ENCODE peak calls at places on chromosomes 13 and 19, in four cellular contexts. N, S, U and I are unnamed samples.

GRCh38 chr19:1105217-1105872 is 1.6 kb downstream of the GPX4 start:
- DNase-seq in N (no peak), S (no peak), U (no peak), I (no peak)

GRCh38 chr19:55254625-55254977 is 4.2 kb downstream of the PPP6R1 start:
- DNase-seq in N (no peak), S (no peak), U (no peak), I (no peak)

GRCh38 chr13:42039457-42039945 is 8.9 kb upstream of the DGKH start:
- DNase-seq in N (no peak), S (no peak), U (no peak), I (peak; percentile 66)

GRCh38 chr13:66212511-66212910 is 1017.6 kb downstream of the PCDH9 start:
- DNase-seq in N (no peak), S (no peak), U (no peak), I (no peak)

GRCh38 chr13:40187836-40188591 is 478.4 kb downstream of the FOXO1 start:
- DNase-seq in N (no peak), S (no peak), U (no peak), I (no peak)

GRCh38 chr19:3471954-3472655 is 8.2 kb downstream of the SMIM24 start:
- DNase-seq in N (no peak), S (no peak), U (no peak), I (no peak)

GRCh38 chr13:66036024-66036614 is 1194.0 kb downstream of the PCDH9 start:
- DNase-seq in N (no peak), S (no peak), U (no peak), I (no peak)

GRCh38 chr19:17338440-17339078 is 1.2 kb downstream of the GTPBP3 start:
- DNase-seq in N (no peak), S (no peak), U (no peak), I (no peak)

GRCh38 chr13:113121183-113121927 is 1.2 kb upstream of the F10 start:
- DNase-seq in N (no peak), S (no peak), U (no peak), I (no peak)

GRCh38 chr13:68190826-68191225 is 960.7 kb upstream of the PCDH9 start:
- DNase-seq in N (no peak), S (no peak), U (no peak), I (no peak)

GRCh38 chr13:39618546-39618945 is 15.6 kb upstream of the LHFPL6 start:
- DNase-seq in N (no peak), S (no peak), U (no peak), I (no peak)

GRCh38 chr19:55777528-55777927 is 8.6 kb downstream of the RFPL4AL1 start:
- DNase-seq in N (no peak), S (no peak), U (no peak), I (no peak)

GRCh38 chr13:64278493-64278892 is 2862.8 kb upstream of the PCDH20 start:
- DNase-seq in N (no peak), S (peak; percentile 58), U (no peak), I (no peak)

GRCh38 chr19:10114651-10115391 is 3.3 kb downstream of the P2RY11 start:
- DNase-seq in N (no peak), S (no peak), U (no peak), I (no peak)

GRCh38 chr19:33377586-33378475 is 4.3 kb downstream of the CEBPG start:
- DNase-seq in N (no peak), S (no peak), U (no peak), I (no peak)

GRCh38 chr19:51018745-51019543 is 565 bp downstream of the KLK10 start:
- DNase-seq in N (no peak), S (no peak), U (no peak), I (peak; percentile 1)

GRCh38 chr19:15448778-15449619 is 757 bp downstream of the WIZ start:
- DNase-seq in N (no peak), S (no peak), U (no peak), I (no peak)

GRCh38 chr19:12676384-12676792 is 5.3 kb downstream of the DHPS start:
- DNase-seq in N (peak; percentile 84), S (peak; percentile 60), U (peak; percentile 45), I (peak; percentile 31)

GRCh38 chr13:102484329-102484728 is 82.5 kb upstream of the FGF14 start:
- DNase-seq in N (no peak), S (no peak), U (no peak), I (no peak)

GRCh38 chr19:14575428-14575980 is 3.6 kb upstream of the NDUFB7 start:
- DNase-seq in N (no peak), S (no peak), U (no peak), I (no peak)

GRCh38 chr13:97359181-97360057 is 74.5 kb upstream of the RAP2A start:
- DNase-seq in N (peak; percentile 15), S (peak; percentile 69), U (no peak), I (peak; percentile 44)

GRCh38 chr19:13164370-13165090 is 14.3 kb downstream of the IER2 start:
- DNase-seq in N (no peak), S (no peak), U (no peak), I (no peak)

GRCh38 chr13:31846984-31847752 is 107.8 kb downstream of the RXFP2 start:
- DNase-seq in N (no peak), S (no peak), U (no peak), I (no peak)

GRCh38 chr19:11987405-11988231 is 22.8 kb downstream of the ZNF763 start:
- DNase-seq in N (peak; percentile 87), S (peak; percentile 82), U (peak; percentile 91), I (peak; percentile 90)

GRCh38 chr19:11044436-11044835 is 44.8 kb upstream of the LDLR start:
- DNase-seq in N (no peak), S (no peak), U (no peak), I (no peak)

GRCh38 chr19:10338940-10339339 is 484 bp downstream of the ICAM3 start:
- DNase-seq in N (no peak), S (no peak), U (no peak), I (no peak)

GRCh38 chr13:20127263-20127562 is 33.6 kb downstream of the GJA3 start:
- DNase-seq in N (no peak), S (no peak), U (no peak), I (no peak)

GRCh38 chr13:46605089-46605488 is 52.1 kb downstream of the LRCH1 start:
- DNase-seq in N (no peak), S (no peak), U (no peak), I (no peak)

GRCh38 chr13:43464578-43465264 is 322.1 kb downstream of the ENOX1 start:
- DNase-seq in N (no peak), S (no peak), U (no peak), I (no peak)

GRCh38 chr13:35979378-35979911 is 151.7 kb downstream of the DCLK1 start:
- DNase-seq in N (no peak), S (peak; percentile 100), U (peak; percentile 34), I (peak; percentile 78)

GRCh38 chr13:51856998-51857397 is 4.8 kb upstream of the CCDC70 start:
- DNase-seq in N (no peak), S (no peak), U (no peak), I (no peak)

GRCh38 chr13:31046711-31047279 is 114.3 kb downstream of the TEX26 start:
- DNase-seq in N (no peak), S (no peak), U (peak; percentile 26), I (peak; percentile 29)

GRCh38 chr19:13441810-13442512 is 64.3 kb downstream of the CACNA1A start:
- DNase-seq in N (peak; percentile 9), S (peak; percentile 35), U (no peak), I (no peak)

GRCh38 chr19:33193864-33194362 is at the start of gene LRP3:
- DNase-seq in N (no peak), S (no peak), U (no peak), I (peak; percentile 41)

GRCh38 chr13:18996221-18996620 is 185.4 kb downstream of the TUBA3C start:
- DNase-seq in N (no peak), S (no peak), U (no peak), I (no peak)

GRCh38 chr19:38721977-38722773 is 22.1 kb downstream of the CAPN12 start:
- DNase-seq in N (no peak), S (no peak), U (peak; percentile 86), I (peak; percentile 62)